ENCODE peak calls at places on chromosomes 13 and 19, in six cellular contexts. One of them, this sample, is unnamed.

GRCh38 chr19:18290250-18291018 is 9.0 kb upstream of the JUND start:
- DNase-seq in T-helper 1 cell: peak; percentile 79
- DNase-seq in HT1080: no peak
- DNase-seq in WTC11: no peak
- DNase-seq in GM10248: peak; percentile 79
- DNase-seq in activated T-cell treated with anti-CD3 and anti-CD28 coated beads, Interleukin-2, amount 50 U/mL, for 72 hours: peak; percentile 97
- DNase-seq in this sample: peak; percentile 62

GRCh38 chr19:8609210-8610040 is 1.1 kb downstream of the ADAMTS10 start:
- DNase-seq in T-helper 1 cell: no peak
- DNase-seq in HT1080: no peak
- DNase-seq in WTC11: peak; percentile 72
- DNase-seq in GM10248: no peak
- DNase-seq in activated T-cell treated with anti-CD3 and anti-CD28 coated beads, Interleukin-2, amount 50 U/mL, for 72 hours: peak; percentile 42
- DNase-seq in this sample: peak; percentile 16

GRCh38 chr13:77544365-77544764 is 8.9 kb downstream of the SCEL start:
- DNase-seq in T-helper 1 cell: no peak
- DNase-seq in HT1080: peak; percentile 48
- DNase-seq in WTC11: no peak
- DNase-seq in GM10248: no peak
- DNase-seq in activated T-cell treated with anti-CD3 and anti-CD28 coated beads, Interleukin-2, amount 50 U/mL, for 72 hours: no peak
- DNase-seq in this sample: no peak

GRCh38 chr19:41701401-41702075 is 6.9 kb upstream of the CEACAM5 start:
- DNase-seq in T-helper 1 cell: no peak
- DNase-seq in HT1080: no peak
- DNase-seq in WTC11: peak; percentile 73
- DNase-seq in GM10248: no peak
- DNase-seq in activated T-cell treated with anti-CD3 and anti-CD28 coated beads, Interleukin-2, amount 50 U/mL, for 72 hours: peak; percentile 6
- DNase-seq in this sample: no peak

GRCh38 chr13:102836471-102836870 is 9.4 kb upstream of the ERCC5 start:
- DNase-seq in T-helper 1 cell: no peak
- DNase-seq in HT1080: no peak
- DNase-seq in WTC11: no peak
- DNase-seq in GM10248: no peak
- DNase-seq in activated T-cell treated with anti-CD3 and anti-CD28 coated beads, Interleukin-2, amount 50 U/mL, for 72 hours: no peak
- DNase-seq in this sample: no peak

GRCh38 chr19:38032151-38032550 is 125.1 kb downstream of the SIPA1L3 start:
- DNase-seq in T-helper 1 cell: no peak
- DNase-seq in HT1080: no peak
- DNase-seq in WTC11: no peak
- DNase-seq in GM10248: no peak
- DNase-seq in activated T-cell treated with anti-CD3 and anti-CD28 coated beads, Interleukin-2, amount 50 U/mL, for 72 hours: no peak
- DNase-seq in this sample: no peak

GRCh38 chr13:111973186-111974064 is 93.5 kb upstream of the SOX1 start:
- DNase-seq in T-helper 1 cell: no peak
- DNase-seq in HT1080: no peak
- DNase-seq in WTC11: no peak
- DNase-seq in GM10248: no peak
- DNase-seq in activated T-cell treated with anti-CD3 and anti-CD28 coated beads, Interleukin-2, amount 50 U/mL, for 72 hours: no peak
- DNase-seq in this sample: no peak

GRCh38 chr13:41917641-41918040 is 43.3 kb downstream of the VWA8 start:
- DNase-seq in T-helper 1 cell: no peak
- DNase-seq in HT1080: peak; percentile 64
- DNase-seq in WTC11: no peak
- DNase-seq in GM10248: no peak
- DNase-seq in activated T-cell treated with anti-CD3 and anti-CD28 coated beads, Interleukin-2, amount 50 U/mL, for 72 hours: peak; percentile 30
- DNase-seq in this sample: no peak

This sample was measured in CD4-positive, alpha-beta T cell.